ENCODE peak calls at places on chromosomes 12 and 14, in eight cellular contexts. T, I, H, U, X, W, K and G are unnamed samples.

GRCh38 chr12:123013185-123014095 is 33.0 kb downstream of the ARL6IP4 start:
- DNase-seq in T (no peak), I (no peak), H (no peak), U (no peak), X (no peak), W (no peak), K (no peak), G (no peak)

GRCh38 chr12:62297321-62297720 is 37.1 kb downstream of the USP15 start:
- DNase-seq in T (no peak), I (no peak), H (no peak), U (no peak), X (no peak), W (no peak), K (no peak), G (no peak)

GRCh38 chr14:76516884-76517283 is 140.9 kb downstream of the ESRRB start:
- DNase-seq in T (no peak), I (no peak), H (no peak), U (no peak), X (no peak), W (no peak), K (no peak), G (no peak)

GRCh38 chr12:131991816-131992430 is 42.2 kb downstream of the EP400 start:
- DNase-seq in T (no peak), I (no peak), H (no peak), U (no peak), X (no peak), W (no peak), K (no peak), G (no peak)

GRCh38 chr14:103015426-103015825 is 41.9 kb downstream of the CDC42BPB start:
- DNase-seq in T (no peak), I (no peak), H (no peak), U (no peak), X (no peak), W (no peak), K (no peak), G (no peak)

GRCh38 chr12:40216516-40217288 is 8.1 kb upstream of the LRRK2 start:
- DNase-seq in T (no peak), I (no peak), H (no peak), U (no peak), X (no peak), W (no peak), K (no peak), G (no peak)

GRCh38 chr12:10033783-10034381 is 3.4 kb downstream of the CLEC9A start:
- DNase-seq in T (no peak), I (no peak), H (no peak), U (no peak), X (no peak), W (no peak), K (no peak), G (no peak)

GRCh38 chr14:34629657-34630529 is at the start of gene SNX6:
- DNase-seq in T (peak; percentile 83), I (peak; percentile 78), H (peak; percentile 85), U (peak; percentile 26), X (peak; percentile 78), W (peak; percentile 87), K (peak; percentile 84), G (peak; percentile 66)

GRCh38 chr12:106493531-106493930 is 89.3 kb upstream of the RFX4 start:
- DNase-seq in T (no peak), I (no peak), H (no peak), U (no peak), X (no peak), W (no peak), K (peak; percentile 60), G (peak; percentile 31)

GRCh38 chr12:43882578-43883178 is 46.8 kb downstream of the TMEM117 start:
- DNase-seq in T (no peak), I (no peak), H (peak; percentile 48), U (no peak), X (no peak), W (no peak), K (peak; percentile 35), G (no peak)

GRCh38 chr12:55654506-55655224 is 18.0 kb downstream of the OR10P1 start:
- DNase-seq in T (no peak), I (no peak), H (no peak), U (no peak), X (no peak), W (no peak), K (no peak), G (no peak)

GRCh38 chr14:100078997-100079561 is 13.9 kb downstream of the EVL start:
- DNase-seq in T (no peak), I (peak; percentile 79), H (peak; percentile 78), U (no peak), X (no peak), W (no peak), K (no peak), G (no peak)

GRCh38 chr14:84894254-84894653 is 635.7 kb upstream of the FLRT2 start:
- DNase-seq in T (no peak), I (no peak), H (no peak), U (no peak), X (no peak), W (no peak), K (no peak), G (no peak)

GRCh38 chr12:52632656-52633055 is 14.3 kb upstream of the KRT73 start:
- DNase-seq in T (no peak), I (no peak), H (no peak), U (no peak), X (no peak), W (no peak), K (no peak), G (no peak)

GRCh38 chr14:20801726-20802125 is 918 bp downstream of the RNASE1 start:
- DNase-seq in T (peak; percentile 61), I (no peak), H (no peak), U (no peak), X (no peak), W (peak; percentile 63), K (no peak), G (no peak)

GRCh38 chr14:95918466-95918865 is 41.8 kb downstream of the TUNAR start:
- DNase-seq in T (no peak), I (no peak), H (no peak), U (no peak), X (no peak), W (no peak), K (no peak), G (no peak)

GRCh38 chr12:3137268-3137761 is 60.1 kb downstream of the TSPAN9 start:
- DNase-seq in T (no peak), I (no peak), H (no peak), U (no peak), X (peak; percentile 49), W (no peak), K (no peak), G (peak; percentile 25)